ENCODE peak calls at places on chromosomes 4 and X, in seven cellular contexts. D is amygdala, I is NT2/D1, P is T-helper 2 cell, S is NCI-H1436 treated with DMSO at 0.1 percent for 48 hours, O is pancreas, H is psoas muscle. Q is an unnamed sample.
A peak's percentile ranks its signal among the peaks of the same experiment; 100 is the strongest.

GRCh38 chr4:169383724-169384123 is 113.0 kb upstream of the SH3RF1 start:
- DNase-seq in D (no peak), I (no peak), P (no peak), S (no peak), O (no peak), H (no peak), Q (no peak)

GRCh38 chr4:53694666-53695065 is 103.4 kb upstream of the LNX1 start:
- DNase-seq in D (no peak), I (no peak), P (no peak), S (no peak), O (no peak), H (no peak), Q (no peak)

GRCh38 chr4:124640037-124640730 is 72.3 kb downstream of the ANKRD50 start:
- DNase-seq in D (no peak), I (no peak), P (no peak), S (no peak), O (peak; percentile 82), H (no peak), Q (no peak)

GRCh38 chr4:176549161-176549865 is 229.5 kb downstream of the SPCS3 start:
- DNase-seq in D (no peak), I (no peak), P (no peak), S (no peak), O (no peak), H (no peak), Q (no peak)

GRCh38 chr4:120869511-120870278 is 52.8 kb downstream of the PRDM5 start:
- DNase-seq in D (no peak), I (no peak), P (no peak), S (no peak), O (no peak), H (no peak), Q (peak; percentile 38)

GRCh38 chrX:109842611-109843010 is 109.6 kb upstream of the ACSL4 start:
- DNase-seq in D (no peak), I (no peak), P (no peak), S (no peak), O (no peak), H (no peak), Q (no peak)

GRCh38 chr4:145452447-145453162 is 29.0 kb upstream of the SMAD1 start:
- DNase-seq in D (no peak), I (no peak), P (no peak), S (no peak), O (no peak), H (no peak), Q (no peak)

GRCh38 chrX:132955710-132956109 is 2.7 kb downstream of the HS6ST2 start:
- DNase-seq in D (peak; percentile 6), I (no peak), P (no peak), S (no peak), O (no peak), H (no peak), Q (no peak)

GRCh38 chr4:82984459-82984858 is 26.2 kb downstream of the LIN54 start:
- DNase-seq in D (no peak), I (no peak), P (no peak), S (no peak), O (no peak), H (no peak), Q (no peak)

GRCh38 chr4:52019941-52020657 is at the start of gene LRRC66:
- DNase-seq in D (no peak), I (no peak), P (no peak), S (no peak), O (no peak), H (no peak), Q (no peak)

Q was measured in prostate gland.